ENCODE peak calls at places on chromosome 17, in eight cellular contexts. V is fibroblast of mammary gland, K is astrocyte, H is heart right ventricle, W is H9, G is OCI-LY7, B is AG04450, L is MCF 10A. R is an unnamed sample.

GRCh38 chr17:6173653-6174052 is 103.5 kb downstream of the WSCD1 start:
- DNase-seq in V (no peak), K (no peak), H (no peak), W (no peak), G (no peak), B (no peak), L (no peak), R (no peak)

GRCh38 chr17:60392845-60393702 is 1.1 kb upstream of the USP32 start:
- DNase-seq in V (peak), K (peak), H (peak), W (no peak), G (peak), B (no peak), L (peak), R (no peak)

GRCh38 chr17:17783121-17783824 is 53.5 kb downstream of the SREBF1 start:
- DNase-seq in V (peak), K (peak), H (peak), W (peak), G (peak), B (no peak), L (peak), R (no peak)

GRCh38 chr17:44990994-44991393 is 22.9 kb upstream of the C1QL1 start:
- DNase-seq in V (no peak), K (no peak), H (no peak), W (no peak), G (no peak), B (no peak), L (no peak), R (no peak)

GRCh38 chr17:69810326-69811035 is 264.5 kb upstream of the KCNJ16 start:
- DNase-seq in V (no peak), K (no peak), H (no peak), W (no peak), G (no peak), B (no peak), L (no peak), R (no peak)

GRCh38 chr17:2962236-2962635 is 101.2 kb downstream of the OR1D5 start:
- DNase-seq in V (no peak), K (no peak), H (no peak), W (peak), G (no peak), B (no peak), L (no peak), R (no peak)

GRCh38 chr17:49696233-49696761 is 11.5 kb downstream of the SLC35B1 start:
- DNase-seq in V (no peak), K (no peak), H (no peak), W (no peak), G (no peak), B (no peak), L (no peak), R (no peak)

GRCh38 chr17:44209786-44210341 is 9.6 kb downstream of the UBTF start:
- DNase-seq in V (no peak), K (no peak), H (no peak), W (no peak), G (no peak), B (no peak), L (no peak), R (no peak)

GRCh38 chr17:76426853-76427252 is 26.1 kb downstream of the UBE2O start:
- DNase-seq in V (no peak), K (no peak), H (no peak), W (no peak), G (no peak), B (no peak), L (no peak), R (no peak)

GRCh38 chr17:10421946-10422542 is at the start of gene MYH8:
- DNase-seq in V (no peak), K (no peak), H (no peak), W (no peak), G (no peak), B (no peak), L (no peak), R (no peak)

GRCh38 chr17:56723471-56723870 is 110.2 kb downstream of the C17orf67 start:
- DNase-seq in V (no peak), K (no peak), H (no peak), W (no peak), G (no peak), B (no peak), L (no peak), R (no peak)

GRCh38 chr17:51365090-51365489 is 104.7 kb downstream of the UTP18 start:
- DNase-seq in V (no peak), K (no peak), H (no peak), W (no peak), G (no peak), B (no peak), L (no peak), R (no peak)

GRCh38 chr17:48153711-48154642 is 46.4 kb downstream of the SNX11 start:
- DNase-seq in V (peak), K (peak), H (no peak), W (peak), G (peak), B (peak), L (peak), R (no peak)

GRCh38 chr17:33947762-33948161 is 307.3 kb upstream of the CCL2 start:
- DNase-seq in V (no peak), K (no peak), H (no peak), W (no peak), G (no peak), B (no peak), L (no peak), R (no peak)

GRCh38 chr17:6069611-6070279 is 434 bp upstream of the WSCD1 start:
- DNase-seq in V (no peak), K (no peak), H (no peak), W (no peak), G (no peak), B (no peak), L (no peak), R (no peak)

GRCh38 chr17:36870618-36871002 is 66.7 kb upstream of the LHX1 start:
- DNase-seq in V (no peak), K (no peak), H (no peak), W (peak), G (no peak), B (no peak), L (no peak), R (no peak)

GRCh38 chr17:50348522-50349240 is 2.8 kb downstream of the XYLT2 start:
- DNase-seq in V (peak), K (peak), H (no peak), W (peak), G (no peak), B (no peak), L (no peak), R (no peak)

GRCh38 chr17:80124351-80124981 is 22.5 kb downstream of the EIF4A3 start:
- DNase-seq in V (peak), K (peak), H (no peak), W (peak), G (no peak), B (no peak), L (peak), R (no peak)

GRCh38 chr17:21041753-21042433 is 918 bp downstream of the USP22 start:
- DNase-seq in V (peak), K (peak), H (peak), W (peak), G (peak), B (no peak), L (peak), R (peak)

GRCh38 chr17:80789356-80789902 is 202.2 kb upstream of the CHMP6 start:
- DNase-seq in V (peak), K (peak), H (peak), W (peak), G (peak), B (peak), L (peak), R (no peak)

GRCh38 chr17:81511800-81512559 is 619 bp downstream of the ACTG1 start:
- DNase-seq in V (no peak), K (no peak), H (peak), W (peak), G (peak), B (no peak), L (no peak), R (no peak)

GRCh38 chr17:57294629-57295501 is 38.5 kb downstream of the MSI2 start:
- DNase-seq in V (no peak), K (peak), H (peak), W (no peak), G (no peak), B (no peak), L (peak), R (no peak)

GRCh38 chr17:16491131-16491702 is 776 bp downstream of the LRRC75A start:
- DNase-seq in V (no peak), K (no peak), H (no peak), W (peak), G (no peak), B (no peak), L (no peak), R (no peak)

GRCh38 chr17:74619077-74619673 is 4.4 kb downstream of the CD300E start:
- DNase-seq in V (no peak), K (no peak), H (no peak), W (no peak), G (no peak), B (no peak), L (peak), R (no peak)

GRCh38 chr17:74623693-74624093 is at the start of gene CD300E:
- DNase-seq in V (no peak), K (no peak), H (no peak), W (no peak), G (no peak), B (no peak), L (peak), R (no peak)

GRCh38 chr17:74616696-74617095 is 6.8 kb downstream of the CD300E start:
- DNase-seq in V (no peak), K (no peak), H (no peak), W (no peak), G (no peak), B (no peak), L (no peak), R (no peak)

DNA sequence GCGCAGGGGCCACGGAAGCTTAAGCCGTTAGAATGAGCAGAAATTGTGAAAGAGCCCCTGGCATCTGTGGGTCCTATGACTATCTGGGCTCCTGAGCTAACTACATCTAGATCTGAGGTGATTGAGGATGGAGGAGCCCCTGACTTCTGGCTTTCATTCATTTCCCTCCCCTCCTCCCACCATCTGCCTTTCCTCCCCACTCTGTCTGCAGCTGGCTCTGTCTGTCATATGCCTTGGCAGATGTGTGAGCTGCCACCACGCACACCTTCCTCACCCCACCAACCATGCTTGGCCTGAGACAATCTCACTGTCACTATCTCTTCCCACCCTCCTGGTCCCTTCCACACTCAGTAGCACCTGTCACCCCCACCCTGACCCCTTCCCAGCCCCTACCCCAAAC is 5.1 kb downstream of the CD300E start:
- DNase-seq in V (no peak), K (no peak), H (no peak), W (no peak), G (no peak), B (no peak), L (no peak), R (no peak)
- TF ChIP-seq CTCF in V (no peak), K (no peak), H (no peak), W (no peak), G (no peak), B (no peak), L (no peak), R (no peak)

DNA sequence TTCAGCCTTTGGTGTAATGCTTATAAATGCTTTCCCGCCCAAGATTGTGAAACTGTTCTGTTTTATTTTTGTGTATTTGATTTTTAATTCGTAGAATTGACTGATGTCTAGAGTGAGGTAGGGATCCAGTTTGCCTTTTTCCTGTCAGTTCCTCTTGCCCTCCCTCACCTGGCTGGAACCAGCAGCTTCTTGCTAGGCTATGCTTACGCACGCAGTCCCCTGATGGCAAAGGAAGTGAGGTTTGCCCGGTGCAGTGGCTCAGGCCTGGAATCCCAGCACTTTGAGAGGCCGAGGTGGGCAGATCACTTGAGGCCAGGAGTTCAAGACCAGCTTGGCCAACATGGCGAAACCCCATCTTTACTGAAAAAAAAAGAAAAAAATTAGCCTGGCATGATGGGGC is 51.9 kb downstream of the RAB11FIP4 start:
- DNase-seq in V (no peak), K (no peak), H (no peak), W (no peak), G (no peak), B (no peak), L (no peak), R (no peak)
- TF ChIP-seq CTCF in V (no peak), K (no peak), H (no peak), W (no peak), G (no peak), B (no peak), L (no peak), R (no peak)

GRCh38 chr17:64480951-64481350 is 15.9 kb downstream of the POLG2 start:
- DNase-seq in V (no peak), K (no peak), H (no peak), W (no peak), G (no peak), B (no peak), L (no peak), R (no peak)
- TF ChIP-seq CTCF in V (no peak), K (no peak), H (no peak), W (no peak), G (no peak), B (no peak), L (no peak), R (no peak)

GRCh38 chr17:65092262-65092661 is 35.7 kb upstream of the GNA13 start:
- DNase-seq in V (peak), K (no peak), H (no peak), W (no peak), G (no peak), B (no peak), L (no peak), R (no peak)

GRCh38 chr17:65088621-65089385 is 32.3 kb upstream of the GNA13 start:
- DNase-seq in V (peak), K (no peak), H (no peak), W (no peak), G (no peak), B (no peak), L (peak), R (no peak)

GRCh38 chr17:65095465-65095864 is 38.9 kb upstream of the GNA13 start:
- DNase-seq in V (no peak), K (no peak), H (no peak), W (no peak), G (no peak), B (no peak), L (no peak), R (no peak)

GRCh38 chr17:65097110-65097509 is 40.1 kb upstream of the RGS9 start:
- DNase-seq in V (no peak), K (no peak), H (no peak), W (no peak), G (no peak), B (no peak), L (no peak), R (no peak)

GRCh38 chr17:65093930-65094329 is 37.4 kb upstream of the GNA13 start:
- DNase-seq in V (no peak), K (no peak), H (no peak), W (no peak), G (no peak), B (no peak), L (no peak), R (no peak)
- TF ChIP-seq CTCF in V (peak), K (no peak), H (no peak), W (peak), G (peak), B (peak), L (no peak), R (no peak)

GRCh38 chr17:7329360-7330098 is 394 bp upstream of the NEURL4 start:
- DNase-seq in V (peak), K (peak), H (peak), W (peak), G (peak), B (peak), L (peak), R (peak)

GRCh38 chr17:7327501-7327900 is 1.6 kb downstream of the NEURL4 start:
- DNase-seq in V (no peak), K (no peak), H (no peak), W (no peak), G (no peak), B (no peak), L (no peak), R (no peak)

GRCh38 chr17:7328009-7328408 is 1.1 kb downstream of the NEURL4 start:
- DNase-seq in V (no peak), K (no peak), H (no peak), W (no peak), G (no peak), B (no peak), L (no peak), R (no peak)

GRCh38 chr17:7330099-7331015 is 1.2 kb upstream of the NEURL4 start:
- DNase-seq in V (peak), K (peak), H (peak), W (peak), G (peak), B (no peak), L (peak), R (no peak)

DNA sequence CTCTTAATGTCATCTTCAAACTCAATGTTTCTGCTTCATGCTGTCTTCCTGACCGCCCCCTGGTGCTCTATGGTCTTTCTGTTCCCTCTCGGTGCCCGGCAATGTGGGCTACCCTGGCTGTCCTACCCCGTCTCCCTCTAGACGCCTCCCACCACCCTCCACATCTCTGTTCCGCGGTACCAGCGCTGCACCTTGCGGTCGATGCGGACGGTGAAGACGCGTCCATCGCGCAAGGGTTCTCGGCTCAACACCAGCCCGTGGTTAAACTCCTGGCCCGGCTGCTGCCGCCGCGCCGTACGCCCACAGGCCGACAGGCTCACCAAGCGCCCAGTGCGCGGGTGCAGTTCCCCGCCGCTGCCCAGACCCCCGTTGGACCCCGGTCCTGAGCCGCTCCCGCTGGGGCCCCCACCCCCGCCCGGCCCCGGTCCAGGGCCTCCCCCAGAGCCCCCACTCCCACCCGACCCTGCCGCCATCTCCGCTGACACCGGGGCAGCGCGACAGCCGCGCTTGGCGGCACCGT is at the start of gene NEURL4:
- DNase-seq in V (no peak), K (no peak), H (no peak), W (no peak), G (peak), B (no peak), L (no peak), R (no peak)
- TF ChIP-seq CTCF in V (no peak), K (no peak), H (no peak), W (no peak), G (peak), B (no peak), L (no peak), R (no peak)

GRCh38 chr17:28228109-28228840 is 90.7 kb upstream of the TMEM97 start:
- DNase-seq in V (no peak), K (no peak), H (no peak), W (peak), G (no peak), B (no peak), L (no peak), R (no peak)

GRCh38 chr17:28228986-28229729 is 89.8 kb upstream of the TMEM97 start:
- DNase-seq in V (no peak), K (no peak), H (no peak), W (no peak), G (no peak), B (no peak), L (no peak), R (no peak)

GRCh38 chr17:28226563-28226962 is 92.4 kb upstream of the TMEM97 start:
- DNase-seq in V (no peak), K (no peak), H (no peak), W (no peak), G (no peak), B (no peak), L (no peak), R (no peak)

GRCh38 chr17:28225872-28226271 is 93.1 kb upstream of the TMEM97 start:
- DNase-seq in V (no peak), K (no peak), H (no peak), W (no peak), G (no peak), B (no peak), L (no peak), R (no peak)

DNA sequence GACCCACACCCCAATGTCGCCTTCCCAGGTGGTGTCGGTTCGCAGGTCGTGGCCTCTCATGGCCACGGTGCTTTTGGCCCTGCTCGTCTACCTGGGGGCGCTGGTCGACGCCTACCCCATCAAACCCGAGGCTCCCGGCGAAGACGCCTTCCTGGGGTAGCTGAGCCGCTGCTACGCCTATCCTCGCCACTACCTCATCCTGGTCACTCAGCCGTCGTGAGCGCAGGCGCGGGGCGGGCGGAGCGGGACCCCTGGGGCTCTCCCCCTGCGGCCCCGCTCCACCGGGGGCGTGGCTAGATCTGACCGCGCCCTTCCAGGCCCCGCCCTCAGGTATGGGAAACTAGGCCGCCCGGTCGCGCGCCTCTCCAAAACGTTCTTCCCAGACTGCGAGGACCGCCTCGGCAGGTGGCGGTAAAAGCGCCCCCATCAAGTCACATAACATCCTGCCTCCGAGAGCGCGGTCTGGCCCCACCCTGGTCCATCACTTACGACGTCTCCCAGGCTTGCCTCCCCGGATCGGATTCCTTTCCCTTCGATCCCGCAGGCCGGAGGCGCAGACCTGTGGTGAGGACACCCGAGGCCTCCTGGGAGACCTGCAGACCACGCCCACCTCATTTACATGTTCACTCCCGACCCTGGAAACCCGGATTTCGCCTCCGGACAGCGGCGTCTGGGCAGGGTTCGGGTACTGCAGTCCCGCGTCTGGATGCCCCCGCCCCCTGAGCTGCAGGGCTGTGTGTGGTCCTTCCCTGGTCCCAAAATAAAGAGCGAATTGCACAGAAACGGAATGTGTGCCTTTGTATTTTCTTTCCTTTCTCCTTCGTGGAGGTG is 91.5 kb upstream of the TMEM97 start:
- DNase-seq in V (peak), K (peak), H (no peak), W (peak), G (no peak), B (no peak), L (peak), R (no peak)
- TF ChIP-seq CTCF in V (no peak), K (no peak), H (no peak), W (no peak), G (no peak), B (no peak), L (no peak), R (no peak)

R was measured in omental fat pad.